ENCODE peak calls at places on chromosome 7, in six cellular contexts. Q, G, E, V, O and A are unnamed samples.

GRCh38 chr7:22885824-22886255 is 63.2 kb upstream of the TOMM7 start:
- DNase-seq in O (no peak), Q (no peak), G (no peak), V (no peak), E (no peak), A (peak; percentile 47)

GRCh38 chr7:105011771-105012502 is 2.1 kb upstream of the KMT2E start:
- DNase-seq in E (no peak), V (no peak), O (no peak), G (no peak), Q (no peak), A (no peak)

GRCh38 chr7:47471358-47471703 is 110.6 kb downstream of the TNS3 start:
- DNase-seq in V (no peak), Q (no peak), O (no peak), G (no peak), E (no peak), A (no peak)

GRCh38 chr7:45924283-45924682 is 3.2 kb upstream of the IGFBP3 start:
- DNase-seq in V (no peak), O (no peak), E (no peak), Q (peak; percentile 70), G (no peak), A (no peak)

GRCh38 chr7:133016629-133017028 is 65.3 kb downstream of the CHCHD3 start:
- DNase-seq in V (no peak), O (no peak), Q (no peak), E (no peak), G (no peak), A (no peak)

GRCh38 chr7:46360811-46361210 is 439.7 kb upstream of the IGFBP3 start:
- DNase-seq in E (no peak), O (no peak), Q (no peak), V (no peak), G (no peak), A (no peak)

GRCh38 chr7:155166673-155167370 is 96.7 kb downstream of the HTR5A start:
- DNase-seq in V (no peak), E (no peak), Q (peak; percentile 90), G (no peak), O (no peak), A (no peak)

GRCh38 chr7:95469187-95469586 is 16.6 kb upstream of the ASB4 start:
- DNase-seq in O (no peak), Q (no peak), G (no peak), V (no peak), E (no peak), A (peak; percentile 78)

GRCh38 chr7:45073843-45074737 is 14.7 kb downstream of the NACAD start:
- DNase-seq in G (no peak), V (no peak), E (no peak), Q (no peak), O (no peak), A (no peak)

GRCh38 chr7:139055674-139056073 is 19.8 kb upstream of the ZC3HAV1L start:
- DNase-seq in G (no peak), O (no peak), V (no peak), E (no peak), Q (no peak), A (no peak)

GRCh38 chr7:112866424-112866823 is 76.2 kb upstream of the TMEM168 start:
- DNase-seq in Q (no peak), V (no peak), E (no peak), G (no peak), O (no peak), A (no peak)

GRCh38 chr7:23469150-23469960 is 936 bp downstream of the IGF2BP3 start:
- DNase-seq in E (peak; percentile 12), Q (peak; percentile 35), O (no peak), V (no peak), G (no peak), A (peak; percentile 30)

GRCh38 chr7:128860158-128861073 is 2.2 kb upstream of the ATP6V1F start:
- DNase-seq in Q (peak; percentile 63), E (no peak), O (no peak), V (peak; percentile 50), G (no peak), A (no peak)

GRCh38 chr7:28347462-28347861 is 64.9 kb upstream of the CREB5 start:
- DNase-seq in O (no peak), E (no peak), G (no peak), Q (peak; percentile 52), V (no peak), A (no peak)

GRCh38 chr7:100013328-100013676 is 2.1 kb upstream of the ZKSCAN1 start:
- DNase-seq in Q (no peak), O (no peak), V (no peak), G (no peak), E (no peak), A (no peak)

GRCh38 chr7:49791089-49791741 is 17.8 kb downstream of the VWC2 start:
- DNase-seq in O (no peak), V (peak; percentile 71), E (no peak), Q (no peak), G (peak; percentile 50), A (peak; percentile 24)

GRCh38 chr7:152459724-152460251 is 24.0 kb upstream of the KMT2C start:
- DNase-seq in O (peak; percentile 68), G (no peak), E (no peak), V (no peak), Q (no peak), A (peak; percentile 90)

GRCh38 chr7:100827330-100828226 is at the start of gene EPHB4:
- DNase-seq in E (no peak), O (no peak), Q (peak; percentile 90), V (peak; percentile 94), G (no peak), A (peak; percentile 69)

GRCh38 chr7:121084748-121085336 is 96.3 kb downstream of the CPED1 start:
- DNase-seq in O (no peak), Q (peak; percentile 88), V (no peak), G (no peak), E (no peak), A (no peak)

GRCh38 chr7:128205068-128205467 is 36.0 kb upstream of the LEP start:
- DNase-seq in E (no peak), G (no peak), V (peak; percentile 8), Q (no peak), O (no peak), A (no peak)

GRCh38 chr7:135843214-135843613 is 94.6 kb upstream of the FAM180A start:
- DNase-seq in E (no peak), V (no peak), G (no peak), O (no peak), Q (no peak), A (no peak)

GRCh38 chr7:100552532-100552931 is 13.5 kb downstream of the AGFG2 start:
- DNase-seq in E (no peak), Q (no peak), V (no peak), G (no peak), O (no peak), A (no peak)

GRCh38 chr7:117619690-117620089 is 139.9 kb downstream of the CFTR start:
- DNase-seq in O (no peak), E (no peak), V (no peak), Q (no peak), G (no peak), A (no peak)

GRCh38 chr7:92832623-92833023 is 3.8 kb downstream of the CDK6 start:
- DNase-seq in E (no peak), G (no peak), O (no peak), Q (no peak), V (no peak), A (no peak)

GRCh38 chr7:127578711-127579275 is 6.6 kb downstream of the GCC1 start:
- DNase-seq in E (no peak), O (no peak), G (no peak), V (no peak), Q (no peak), A (no peak)

GRCh38 chr7:117385340-117386124 is 41.8 kb downstream of the ASZ1 start:
- DNase-seq in E (no peak), V (no peak), Q (peak; percentile 41), G (no peak), O (no peak), A (no peak)

GRCh38 chr7:95808396-95808795 is 36.0 kb downstream of the DYNC1I1 start:
- DNase-seq in O (no peak), E (no peak), Q (no peak), G (no peak), V (no peak), A (no peak)

GRCh38 chr7:116683786-116684185 is 11.8 kb downstream of the MET start:
- DNase-seq in G (no peak), E (no peak), O (no peak), Q (no peak), V (no peak), A (no peak)

GRCh38 chr7:110534241-110534931 is 556.5 kb upstream of the LRRN3 start:
- DNase-seq in O (no peak), V (no peak), Q (no peak), E (no peak), G (no peak), A (peak; percentile 58)

GRCh38 chr7:51229620-51230323 is 86.8 kb downstream of the COBL start:
- DNase-seq in O (no peak), Q (no peak), E (no peak), G (no peak), V (peak; percentile 25), A (no peak)

GRCh38 chr7:92765725-92766124 is 70.6 kb downstream of the CDK6 start:
- DNase-seq in O (no peak), V (no peak), Q (peak; percentile 72), E (no peak), G (no peak), A (no peak)